ENCODE peak calls at places on chromosome 7, in eight cellular contexts. G is uterus, D is transverse colon, S is GM23248, U is tibial artery, I is left ventricle myocardium inferior, P is esophagus squamous epithelium, Y is body of pancreas. A is an unnamed sample. For H3K4me1 and H3K36me3, the result is how much of the 10 kb centered on the place peaks cover.

GRCh38 chr7:120950026-120950538 is 495 bp upstream of the ING3 start:
- DNase-seq in G (no peak), D (no peak), S (no peak), U (no peak), I (no peak), P (no peak), Y (no peak), A (no peak)

GRCh38 chr7:25864943-25865633 is 286.9 kb upstream of the NFE2L3 start:
- DNase-seq in G (no peak), D (no peak), S (no peak), U (no peak), I (no peak), P (no peak), Y (no peak), A (no peak)

GRCh38 chr7:38206071-38206470 is 28.0 kb downstream of the STARD3NL start:
- DNase-seq in G (no peak), D (no peak), S (no peak), U (no peak), I (no peak), P (no peak), Y (no peak), A (no peak)

GRCh38 chr7:112071856-112072255 is 134.3 kb downstream of the DOCK4 start:
- DNase-seq in G (no peak), D (no peak), S (peak), U (no peak), I (no peak), P (no peak), Y (no peak), A (no peak)

GRCh38 chr7:74356589-74357315 is 67.5 kb downstream of the CLIP2 start:
- DNase-seq in G (no peak), D (no peak), S (no peak), U (no peak), I (no peak), P (no peak), Y (no peak), A (no peak)

GRCh38 chr7:38191791-38192190 is 13.7 kb downstream of the STARD3NL start:
- DNase-seq in G (no peak), D (no peak), S (no peak), U (no peak), I (no peak), P (no peak), Y (no peak), A (no peak)

GRCh38 chr7:212754-213153 is 20.4 kb downstream of the FAM20C start:
- DNase-seq in G (no peak), D (no peak), S (no peak), U (no peak), I (no peak), P (no peak), Y (no peak), A (no peak)

GRCh38 chr7:106071999-106072714 is 40.0 kb downstream of the SYPL1 start:
- DNase-seq in G (peak), D (peak), S (no peak), U (no peak), I (no peak), P (no peak), Y (peak), A (no peak)

GRCh38 chr7:2438181-2438580 is 34.8 kb downstream of the CHST12 start:
- DNase-seq in G (no peak), D (no peak), S (no peak), U (peak), I (peak), P (no peak), Y (no peak), A (no peak)

GRCh38 chr7:157077986-157078644 is 60.6 kb upstream of the UBE3C start:
- DNase-seq in G (no peak), D (no peak), S (peak), U (peak), I (no peak), P (no peak), Y (no peak), A (no peak)

GRCh38 chr7:613442-614140 is 93.9 kb upstream of the PDGFA start:
- DNase-seq in G (no peak), D (no peak), S (no peak), U (no peak), I (no peak), P (no peak), Y (no peak), A (no peak)

GRCh38 chr7:77757589-77757988 is 40.6 kb downstream of the TMEM60 start:
- DNase-seq in G (no peak), D (no peak), S (no peak), U (no peak), I (no peak), P (no peak), Y (no peak), A (no peak)

GRCh38 chr7:14894826-14895225 is 7.7 kb downstream of the DGKB start:
- DNase-seq in G (no peak), D (no peak), S (no peak), U (no peak), I (no peak), P (no peak), Y (no peak), A (no peak)

GRCh38 chr7:93055543-93056107 is 62.2 kb downstream of the SAMD9 start:
- DNase-seq in G (no peak), D (no peak), S (peak), U (no peak), I (no peak), P (no peak), Y (no peak), A (no peak)

GRCh38 chr7:140360697-140361229 is 37.6 kb downstream of the SLC37A3 start:
- DNase-seq in G (no peak), D (no peak), S (no peak), U (no peak), I (no peak), P (no peak), Y (no peak), A (no peak)

GRCh38 chr7:3998060-3998459 is 684.0 kb upstream of the FOXK1 start:
- DNase-seq in G (no peak), D (no peak), S (no peak), U (peak), I (no peak), P (no peak), Y (no peak), A (no peak)

GRCh38 chr7:26584964-26585650 is 279.3 kb downstream of the SKAP2 start:
- DNase-seq in G (no peak), D (no peak), S (no peak), U (no peak), I (no peak), P (no peak), Y (no peak), A (no peak)

GRCh38 chr7:22582860-22583640 is 83.1 kb upstream of the STEAP1B start:
- DNase-seq in G (no peak), D (no peak), S (peak), U (no peak), I (no peak), P (no peak), Y (peak), A (no peak)

GRCh38 chr7:151133266-151133985 is 34.1 kb downstream of the GBX1 start:
- DNase-seq in G (no peak), D (no peak), S (no peak), U (peak), I (peak), P (no peak), Y (no peak), A (no peak)

GRCh38 chr7:80640841-80641240 is 2.4 kb downstream of the CD36 start:
- DNase-seq in G (no peak), D (no peak), S (peak), U (no peak), I (no peak), P (no peak), Y (no peak), A (no peak)

GRCh38 chr7:129530881-129531391 is 28.6 kb downstream of the SMKR1 start:
- DNase-seq in G (no peak), D (no peak), S (peak), U (no peak), I (no peak), P (no peak), Y (no peak), A (no peak)

GRCh38 chr7:119943932-119944600 is 328.9 kb upstream of the KCND2 start:
- DNase-seq in G (no peak), D (no peak), S (no peak), U (no peak), I (no peak), P (no peak), Y (no peak), A (no peak)

GRCh38 chr7:84204655-84205054 is 10.1 kb upstream of the SEMA3A start:
- DNase-seq in G (no peak), D (no peak), S (peak), U (no peak), I (no peak), P (no peak), Y (no peak), A (no peak)

GRCh38 chr7:120260111-120260510 is 12.9 kb upstream of the KCND2 start:
- DNase-seq in G (no peak), D (no peak), S (no peak), U (no peak), I (no peak), P (no peak), Y (no peak), A (no peak)

GRCh38 chr7:117827861-117828260 is 45.4 kb downstream of the CTTNBP2 start:
- DNase-seq in G (no peak), D (no peak), S (peak), U (no peak), I (no peak), P (no peak), Y (no peak), A (no peak)

GRCh38 chr7:145511014-145511413 is 605.6 kb upstream of the CNTNAP2 start:
- DNase-seq in G (no peak), D (no peak), S (no peak), U (no peak), I (no peak), P (no peak), Y (peak), A (no peak)

GRCh38 chr7:36583318-36583717 is 141.0 kb downstream of the AOAH start:
- DNase-seq in G (no peak), D (no peak), S (peak), U (no peak), I (no peak), P (no peak), Y (no peak), A (no peak)

GRCh38 chr7:39904077-39904486 is 46.0 kb upstream of the CDK13 start:
- DNase-seq in G (no peak), D (no peak), S (peak), U (no peak), I (no peak), P (no peak), Y (no peak), A (no peak)

GRCh38 chr7:42431873-42432272 is 194.9 kb upstream of the GLI3 start:
- DNase-seq in G (no peak), D (no peak), S (no peak), U (no peak), I (no peak), P (no peak), Y (no peak), A (no peak)

GRCh38 chr7:16926283-16926682 is 44.5 kb upstream of the AGR3 start:
- DNase-seq in G (no peak), D (peak), S (peak), U (no peak), I (peak), P (no peak), Y (peak), A (no peak)

GRCh38 chr7:111312966-111313365 is 222.0 kb downstream of the LRRN3 start:
- DNase-seq in G (no peak), D (no peak), S (peak), U (no peak), I (no peak), P (no peak), Y (no peak), A (no peak)

GRCh38 chr7:133275441-133276105 is 22.7 kb downstream of the EXOC4 start:
- DNase-seq in G (no peak), D (no peak), S (peak), U (no peak), I (no peak), P (no peak), Y (no peak), A (no peak)

GRCh38 chr7:76332073-76332472 is 26.7 kb downstream of the YWHAG start:
- DNase-seq in G (no peak), D (no peak), S (no peak), U (peak), I (no peak), P (no peak), Y (no peak), A (no peak)

GRCh38 chr7:11188529-11189310 is 215.0 kb downstream of the PHF14 start:
- DNase-seq in G (no peak), D (no peak), S (no peak), U (no peak), I (no peak), P (no peak), Y (no peak), A (no peak)

GRCh38 chr7:40717242-40717641 is 582.4 kb downstream of the SUGCT start:
- DNase-seq in G (no peak), D (peak), S (peak), U (peak), I (peak), P (no peak), Y (peak), A (no peak)

GRCh38 chr7:108114117-108114841 is 15.9 kb downstream of the LAMB4 start:
- DNase-seq in G (no peak), D (no peak), S (no peak), U (no peak), I (no peak), P (no peak), Y (peak), A (no peak)

GRCh38 chr7:79997345-79997744 is 137.3 kb upstream of the GNAI1 start:
- DNase-seq in G (no peak), D (no peak), S (no peak), U (no peak), I (no peak), P (no peak), Y (no peak), A (no peak)

GRCh38 chr7:155964543-155964942 is 152.3 kb upstream of the SHH start:
- DNase-seq in G (no peak), D (no peak), S (no peak), U (no peak), I (no peak), P (no peak), Y (no peak), A (no peak)
- H3K4me1 ChIP-seq in G (under half), D (under half), S (under half), U (under half), I (under half), P (under half), Y (under half), A (under half)

GRCh38 chr7:66146701-66147100 is 32.1 kb downstream of the CRCP start:
- DNase-seq in G (no peak), D (no peak), S (peak), U (no peak), I (no peak), P (no peak), Y (no peak), A (no peak)
- H3K36me3 ChIP-seq in G (under half), D (under half), S (under half), U (under half), I (under half), P (half or more), Y (under half), A (under half)

DNA sequence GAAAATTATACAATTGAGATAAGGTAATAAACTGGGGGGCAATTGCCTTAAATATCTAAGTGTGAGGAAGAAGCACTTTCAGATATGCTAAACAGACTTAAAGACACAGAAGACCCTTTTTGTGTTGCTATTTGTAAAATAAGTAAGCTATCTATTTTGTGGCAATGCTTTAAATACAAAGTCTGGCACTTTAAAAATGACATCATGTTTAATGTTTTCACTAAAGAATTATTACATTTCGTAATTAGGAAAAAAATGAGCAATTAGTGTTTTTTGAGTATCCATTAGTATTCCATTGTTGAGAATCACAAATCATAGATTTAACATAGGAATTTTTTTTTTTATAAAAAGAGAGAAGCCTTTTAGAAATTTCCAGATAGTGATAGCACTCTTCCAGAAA is 2.1 kb downstream of the CREB5 start:
- DNase-seq in G (no peak), D (no peak), S (no peak), U (no peak), I (no peak), P (no peak), Y (no peak), A (no peak)
- H3K4me1 ChIP-seq in G (under half), D (under half), S (under half), U (under half), I (half or more), P (under half), Y (under half), A (under half)

GRCh38 chr7:143399642-143400041 is 9.0 kb downstream of the EPHA1 start:
- DNase-seq in G (no peak), D (no peak), S (no peak), U (peak), I (no peak), P (no peak), Y (no peak), A (no peak)
- H3K36me3 ChIP-seq in G (under half), D (under half), S (under half), U (under half), I (under half), P (half or more), Y (under half), A (under half)

DNA sequence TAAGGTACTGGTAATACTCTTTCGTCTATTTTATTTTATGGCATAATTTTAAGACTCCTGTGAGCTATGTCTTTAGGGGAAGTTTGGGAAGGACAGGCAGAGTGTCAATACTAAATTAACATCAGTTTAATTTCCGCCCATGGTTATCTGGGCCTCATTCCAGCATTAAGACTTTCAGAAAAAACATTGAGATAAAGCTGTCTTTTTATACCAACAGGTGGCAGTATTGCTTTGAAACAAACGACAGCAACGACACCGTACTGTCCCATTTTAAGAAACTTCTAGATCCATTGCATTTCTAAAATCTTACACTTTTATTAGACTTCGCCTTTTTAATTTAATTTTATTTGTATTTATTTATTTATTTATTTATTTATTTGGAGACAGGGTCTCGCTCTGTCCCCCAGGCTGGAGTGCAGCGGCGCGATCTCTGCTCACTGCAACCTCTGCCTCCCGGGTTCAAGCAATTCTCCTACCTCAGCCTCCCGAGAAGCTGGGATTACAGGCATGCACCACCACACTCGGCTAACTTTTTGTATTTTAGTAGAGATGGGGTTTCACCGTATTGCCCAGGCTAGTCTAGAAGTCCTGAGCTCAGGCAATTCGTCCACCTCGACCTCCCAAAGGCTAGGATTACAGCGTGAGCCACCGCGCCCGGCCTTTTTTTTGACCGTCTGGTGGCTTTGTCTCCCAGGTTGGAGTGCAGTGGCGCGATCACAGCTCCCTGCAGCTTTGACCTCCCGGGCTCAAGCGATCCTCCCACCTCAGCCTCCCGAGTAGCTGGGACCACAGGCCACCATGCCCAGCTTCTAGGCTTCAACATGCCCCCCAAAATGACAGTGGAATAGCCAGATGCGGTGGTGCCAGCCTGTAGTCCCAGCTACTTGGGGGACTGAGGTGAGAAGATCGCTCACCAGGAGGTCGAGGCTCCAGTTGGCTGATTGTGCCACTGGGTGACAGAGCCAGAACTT is 78.7 kb upstream of the C1GALT1 start:
- DNase-seq in G (no peak), D (no peak), S (peak), U (no peak), I (no peak), P (no peak), Y (peak), A (no peak)
- H3K4me1 ChIP-seq in G (under half), D (under half), S (under half), U (under half), I (under half), P (under half), Y (under half), A (under half)

GRCh38 chr7:50610521-50611277 is 45.5 kb upstream of the DDC start:
- DNase-seq in G (no peak), D (no peak), S (peak), U (no peak), I (no peak), P (no peak), Y (no peak), A (peak)
- H3K36me3 ChIP-seq in G (under half), D (under half), S (under half), U (half or more), I (half or more), P (half or more), Y (half or more), A (under half)

A was measured in CD8-positive, alpha-beta memory T cell.